ENCODE peak calls at places on chromosomes 3 and 15, in ten cellular contexts. V, T, L, N, H, U, J, X, G and Y are unnamed samples. For H3K9me3, the result is how much of the 10 kb centered on the place peaks cover.

GRCh38 chr3:105351821-105352220 is 14.9 kb upstream of the ALCAM start:
- DNase-seq in X (no peak), J (no peak), H (no peak), L (no peak), G (no peak), U (no peak), T (no peak), V (no peak), N (no peak), Y (no peak)

GRCh38 chr3:76824658-76825310 is 215.1 kb upstream of the ROBO2 start:
- DNase-seq in V (no peak), U (no peak), H (no peak), J (no peak), X (no peak), G (no peak), N (no peak), L (no peak), T (no peak), Y (no peak)

GRCh38 chr3:43477600-43477999 is 144.2 kb downstream of the ANO10 start:
- DNase-seq in H (no peak), N (no peak), U (peak), J (no peak), L (no peak), G (peak), V (peak), X (no peak), T (no peak), Y (no peak)

GRCh38 chr3:58198362-58198761 is 12.4 kb downstream of the DNASE1L3 start:
- DNase-seq in J (no peak), U (no peak), L (peak), X (no peak), N (no peak), V (no peak), T (no peak), G (no peak), H (no peak), Y (no peak)

GRCh38 chr3:65877160-65877559 is 161.6 kb downstream of the MAGI1 start:
- DNase-seq in T (no peak), V (no peak), N (no peak), H (no peak), L (no peak), U (no peak), X (no peak), J (no peak), G (no peak), Y (no peak)

GRCh38 chr15:55322452-55322851 is 3.4 kb downstream of the PIGB start:
- DNase-seq in H (peak), T (no peak), G (no peak), X (no peak), J (no peak), U (no peak), N (no peak), V (no peak), L (no peak), Y (no peak)

GRCh38 chr3:134090031-134090430 is 60.3 kb upstream of the SLCO2A1 start:
- DNase-seq in X (no peak), T (no peak), J (no peak), U (no peak), H (no peak), V (no peak), N (no peak), G (no peak), L (no peak), Y (no peak)

GRCh38 chr3:27485853-27486252 is 1.7 kb upstream of the SLC4A7 start:
- DNase-seq in J (no peak), G (no peak), T (no peak), X (no peak), N (no peak), U (no peak), H (no peak), V (no peak), L (no peak), Y (no peak)

GRCh38 chr3:18656410-18656809 is 231.3 kb upstream of the SATB1 start:
- DNase-seq in X (no peak), V (no peak), G (no peak), L (no peak), N (no peak), H (no peak), U (no peak), J (no peak), T (no peak), Y (peak)

GRCh38 chr3:141425523-141426233 is 57.4 kb downstream of the ZBTB38 start:
- DNase-seq in G (no peak), L (no peak), N (no peak), H (peak), J (no peak), U (no peak), X (no peak), V (no peak), T (no peak), Y (no peak)

GRCh38 chr3:37964716-37965115 is 25.9 kb upstream of the VILL start:
- DNase-seq in T (no peak), U (no peak), H (peak), N (no peak), L (no peak), V (no peak), J (no peak), X (no peak), G (no peak), Y (no peak)

GRCh38 chr3:37967252-37967881 is 23.2 kb upstream of the VILL start:
- DNase-seq in U (peak), X (peak), N (peak), G (peak), H (peak), L (peak), V (peak), J (no peak), T (peak), Y (peak)

GRCh38 chr3:37961622-37962455 is 28.7 kb upstream of the VILL start:
- DNase-seq in N (no peak), H (no peak), G (no peak), U (no peak), V (no peak), T (no peak), L (no peak), J (no peak), X (peak), Y (no peak)

GRCh38 chr3:37962906-37963486 is 27.6 kb upstream of the VILL start:
- DNase-seq in X (no peak), G (no peak), U (no peak), J (no peak), V (no peak), T (no peak), N (no peak), L (no peak), H (no peak), Y (no peak)

GRCh38 chr3:37963635-37964034 is 27.0 kb upstream of the VILL start:
- DNase-seq in H (no peak), L (no peak), G (no peak), X (no peak), U (no peak), N (no peak), V (no peak), T (no peak), J (no peak), Y (no peak)
- TF ChIP-seq CTCF in H (no peak), L (no peak), G (no peak), X (no peak), U (no peak), N (no peak), V (no peak), T (no peak), J (no peak), Y (no peak)

GRCh38 chr3:1728510-1728909 is 370.2 kb upstream of the CNTN4 start:
- DNase-seq in V (no peak), L (no peak), N (no peak), G (no peak), X (no peak), J (no peak), U (no peak), T (no peak), H (no peak), Y (no peak)
- H3K9me3 ChIP-seq in V (under half), L (under half), N (under half), G (under half), X (under half), J (under half), U (under half), T (under half), H (half or more), Y (under half)

GRCh38 chr3:124391774-124392173 is 338.5 kb upstream of the UMPS start:
- DNase-seq in X (no peak), H (no peak), J (no peak), T (no peak), U (no peak), L (no peak), N (no peak), V (no peak), G (no peak), Y (no peak)
- TF ChIP-seq CTCF in X (no peak), H (no peak), J (no peak), T (peak), U (no peak), L (no peak), N (peak), V (no peak), G (no peak), Y (no peak)

GRCh38 chr3:133038089-133038730 is at the start of gene TMEM108:
- DNase-seq in X (peak), G (peak), V (no peak), J (peak), U (peak), N (peak), T (no peak), L (peak), H (no peak), Y (no peak)
- H3K9me3 ChIP-seq in X (under half), G (under half), V (under half), J (under half), U (under half), N (under half), T (under half), L (under half), H (under half), Y (under half)

GRCh38 chr15:79292011-79292410 is 9.5 kb downstream of the ANKRD34C start:
- DNase-seq in V (no peak), G (no peak), L (no peak), U (no peak), J (no peak), T (no peak), N (no peak), H (no peak), X (no peak), Y (no peak)

GRCh38 chr15:79290642-79291275 is 8.2 kb downstream of the ANKRD34C start:
- DNase-seq in J (no peak), H (no peak), V (no peak), U (no peak), G (no peak), T (no peak), X (no peak), L (no peak), N (no peak), Y (no peak)

GRCh38 chr15:79299836-79300235 is 11.1 kb upstream of the TMED3 start:
- DNase-seq in H (no peak), X (no peak), L (no peak), J (no peak), U (no peak), N (no peak), V (no peak), T (no peak), G (no peak), Y (no peak)

GRCh38 chr15:79294075-79294474 is 11.6 kb downstream of the ANKRD34C start:
- DNase-seq in L (no peak), V (no peak), U (no peak), T (no peak), X (no peak), J (no peak), H (no peak), N (no peak), G (no peak), Y (no peak)

GRCh38 chr15:79296583-79296982 is 14.1 kb downstream of the ANKRD34C start:
- DNase-seq in J (no peak), V (no peak), G (no peak), T (peak), H (no peak), U (no peak), X (no peak), L (no peak), N (no peak), Y (peak)
- TF ChIP-seq CTCF in J (no peak), V (no peak), G (no peak), T (peak), H (peak), U (no peak), X (no peak), L (no peak), N (peak), Y (peak)

GRCh38 chr3:291028-291427 is 94.5 kb downstream of the CHL1 start:
- DNase-seq in J (no peak), T (no peak), N (no peak), U (no peak), V (no peak), H (no peak), X (no peak), L (no peak), G (no peak), Y (no peak)
- H3K9me3 ChIP-seq in J (under half), T (under half), N (under half), U (under half), V (under half), H (under half), X (under half), L (under half), G (under half), Y (under half)

GRCh38 chr15:57635300-57635944 is 43.7 kb downstream of the MYZAP start:
- DNase-seq in T (no peak), N (no peak), G (peak), V (no peak), J (no peak), U (peak), H (no peak), X (no peak), L (peak), Y (no peak)
- TF ChIP-seq CTCF in T (no peak), N (no peak), G (no peak), V (no peak), J (no peak), U (no peak), H (no peak), X (no peak), L (no peak), Y (no peak)

DNA sequence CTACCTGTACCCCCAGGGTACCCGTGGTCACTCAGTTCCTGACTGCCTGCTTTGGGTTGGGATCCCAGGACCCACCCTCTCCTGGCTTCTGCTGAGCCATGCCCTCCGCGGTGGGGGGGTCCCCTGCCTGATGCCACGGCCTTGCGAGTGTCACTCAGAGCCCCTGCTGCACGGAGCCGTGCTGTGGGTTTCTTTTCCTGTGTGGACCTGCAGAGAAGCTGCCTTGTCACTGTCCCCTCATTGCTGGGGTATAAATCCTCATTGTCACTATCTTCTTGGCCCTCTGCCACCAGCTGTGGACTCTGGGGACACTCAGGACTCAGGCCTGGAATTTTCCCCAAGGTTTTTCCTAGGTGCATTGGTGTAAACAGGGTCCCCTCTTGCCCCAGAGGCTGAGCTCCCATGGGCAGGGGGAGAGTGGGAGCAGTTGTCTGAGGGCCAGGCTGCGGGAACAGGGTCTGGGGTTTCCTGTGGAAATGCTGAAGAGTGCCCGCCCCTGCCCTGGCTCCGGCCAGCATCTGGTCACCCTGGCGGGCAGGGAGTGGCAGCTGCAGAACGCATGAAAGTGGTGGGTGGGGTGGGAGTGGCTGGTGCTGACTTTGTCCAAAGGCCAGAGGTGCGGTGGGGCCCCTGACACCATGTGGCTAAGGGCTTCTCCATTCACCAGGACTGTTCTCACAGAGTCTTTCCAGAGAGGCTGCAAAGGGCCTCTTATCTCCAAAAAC is 191.7 kb downstream of the GOLGA6L6 start:
- DNase-seq in H (no peak), J (no peak), T (no peak), V (no peak), L (peak), G (no peak), U (peak), N (no peak), X (no peak), Y (peak)
- H3K9me3 ChIP-seq in H (under half), J (under half), T (half or more), V (under half), L (under half), G (under half), U (under half), N (under half), X (under half), Y (under half)

DNA sequence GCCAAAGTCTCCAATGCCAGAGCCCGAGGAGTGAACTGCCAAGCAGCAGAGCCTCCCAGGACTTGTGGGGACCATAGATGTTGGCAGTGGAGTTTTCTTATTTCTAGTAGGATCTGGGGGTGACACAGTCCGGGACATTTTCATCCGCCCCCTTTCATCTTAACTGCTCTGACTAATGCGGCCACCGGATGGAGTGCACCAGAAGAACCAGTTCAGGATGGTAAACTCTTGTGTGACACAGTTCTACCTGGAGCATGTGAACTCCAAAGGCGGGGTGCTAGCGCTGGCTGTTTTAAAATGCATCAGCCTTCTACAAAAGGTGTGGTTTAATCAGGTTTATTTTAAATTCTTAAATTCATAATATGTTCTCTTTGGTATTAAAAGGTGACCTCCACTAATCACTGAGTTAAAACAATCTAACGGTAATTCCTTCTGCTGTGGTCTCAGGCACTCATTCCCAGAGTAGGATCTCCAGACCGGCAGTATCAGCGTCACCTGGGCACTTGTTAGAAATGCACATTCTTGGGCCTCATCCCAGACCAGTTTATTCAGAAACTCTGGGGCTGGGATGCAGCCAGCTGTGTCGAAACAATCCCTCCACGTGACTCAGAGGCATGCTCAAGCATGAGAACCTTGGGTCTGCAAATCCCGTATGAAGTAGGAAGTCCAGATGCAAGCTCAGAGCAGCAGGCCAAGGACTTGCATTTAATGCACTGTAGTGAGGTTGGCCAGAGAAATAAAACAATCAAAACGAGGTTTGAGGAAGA is 105.5 kb downstream of the GABRB3 start:
- DNase-seq in H (no peak), U (no peak), T (no peak), G (peak), L (no peak), N (no peak), J (peak), X (no peak), V (no peak), Y (no peak)
- TF ChIP-seq CTCF in H (no peak), U (no peak), T (no peak), G (no peak), L (no peak), N (no peak), J (no peak), X (no peak), V (no peak), Y (no peak)